ENCODE peak calls at places on chromosomes 1 and 21, in six cellular contexts. V, N, B, P, I and L are unnamed samples.

GRCh38 chr1:56570924-56571372 is 8.4 kb downstream of the PLPP3 start:
- DNase-seq in P (no peak), N (no peak), V (no peak), I (no peak), B (no peak), L (no peak)

GRCh38 chr1:113579256-113580018 is 179.8 kb downstream of the PHTF1 start:
- DNase-seq in P (no peak), N (no peak), B (no peak), I (no peak), V (peak), L (no peak)

GRCh38 chr1:244437108-244437507 is 14.6 kb downstream of the ADSS2 start:
- DNase-seq in N (no peak), P (no peak), V (peak), I (no peak), B (no peak), L (no peak)

GRCh38 chr1:190436615-190437014 is 41.0 kb downstream of the BRINP3 start:
- DNase-seq in I (peak), N (no peak), P (no peak), V (peak), B (no peak), L (no peak)

GRCh38 chr21:33755354-33755753 is 113.1 kb downstream of the ITSN1 start:
- DNase-seq in I (no peak), B (no peak), P (no peak), V (no peak), N (no peak), L (no peak)

GRCh38 chr1:113871597-113872113 is at the start of gene PTPN22:
- DNase-seq in B (no peak), P (no peak), V (peak), N (peak), I (peak), L (no peak)

GRCh38 chr1:21468597-21468996 is 28.7 kb downstream of the NBPF3 start:
- DNase-seq in P (no peak), V (peak), N (no peak), I (no peak), B (peak), L (no peak)

GRCh38 chr1:151611288-151611790 is 511 bp upstream of the SNX27 start:
- DNase-seq in P (no peak), V (peak), B (no peak), N (no peak), I (no peak), L (no peak)

GRCh38 chr1:8031176-8031785 is 5.2 kb upstream of the ERRFI1 start:
- DNase-seq in I (no peak), N (no peak), P (no peak), V (peak), B (peak), L (no peak)

GRCh38 chr1:48107516-48107915 is 110.3 kb upstream of the TRABD2B start:
- DNase-seq in N (no peak), V (no peak), I (no peak), B (no peak), P (no peak), L (no peak)

GRCh38 chr1:179881642-179882252 is 338 bp upstream of the TOR1AIP1 start:
- DNase-seq in N (no peak), I (no peak), V (no peak), P (peak), B (peak), L (no peak)

GRCh38 chr21:44875341-44875740 is 1.9 kb upstream of the PTTG1IP start:
- DNase-seq in N (no peak), V (peak), B (no peak), I (no peak), P (peak), L (no peak)

GRCh38 chr1:236023926-236024565 is 40.8 kb downstream of the NID1 start:
- DNase-seq in I (no peak), V (no peak), B (no peak), P (peak), N (no peak), L (no peak)

GRCh38 chr1:203362561-203363055 is 11.7 kb upstream of the FMOD start:
- DNase-seq in B (no peak), I (no peak), V (no peak), P (no peak), N (no peak), L (no peak)

GRCh38 chr1:82466894-82467293 is 666.2 kb downstream of the ADGRL2 start:
- DNase-seq in P (no peak), B (no peak), N (no peak), I (no peak), V (no peak), L (no peak)

GRCh38 chr1:82464362-82464931 is 663.7 kb downstream of the ADGRL2 start:
- DNase-seq in P (no peak), I (no peak), V (peak), B (peak), N (no peak), L (no peak)

GRCh38 chr1:82465024-82465423 is 664.3 kb downstream of the ADGRL2 start:
- DNase-seq in I (no peak), P (no peak), B (no peak), V (no peak), N (no peak), L (no peak)
- TF ChIP-seq CTCF in I (no peak), P (no peak), B (no peak), V (no peak), N (no peak), L (no peak)

GRCh38 chr1:207711285-207711684 is 40.6 kb upstream of the CD46 start:
- DNase-seq in I (no peak), V (peak), P (peak), N (no peak), B (peak), L (no peak)
- TF ChIP-seq CTCF in I (no peak), V (no peak), P (no peak), N (no peak), B (no peak), L (no peak)

GRCh38 chr1:227854189-227854588 is 38.7 kb downstream of the PRSS38 start:
- DNase-seq in N (no peak), P (no peak), V (no peak), I (no peak), B (no peak), L (no peak)
- TF ChIP-seq CTCF in N (no peak), P (no peak), V (no peak), I (no peak), B (no peak), L (no peak)

GRCh38 chr1:59223943-59224639 is 72.8 kb upstream of the FGGY start:
- DNase-seq in I (no peak), N (no peak), B (no peak), V (no peak), P (no peak), L (no peak)
- TF ChIP-seq CTCF in I (no peak), N (no peak), B (no peak), V (no peak), P (no peak), L (no peak)

DNA sequence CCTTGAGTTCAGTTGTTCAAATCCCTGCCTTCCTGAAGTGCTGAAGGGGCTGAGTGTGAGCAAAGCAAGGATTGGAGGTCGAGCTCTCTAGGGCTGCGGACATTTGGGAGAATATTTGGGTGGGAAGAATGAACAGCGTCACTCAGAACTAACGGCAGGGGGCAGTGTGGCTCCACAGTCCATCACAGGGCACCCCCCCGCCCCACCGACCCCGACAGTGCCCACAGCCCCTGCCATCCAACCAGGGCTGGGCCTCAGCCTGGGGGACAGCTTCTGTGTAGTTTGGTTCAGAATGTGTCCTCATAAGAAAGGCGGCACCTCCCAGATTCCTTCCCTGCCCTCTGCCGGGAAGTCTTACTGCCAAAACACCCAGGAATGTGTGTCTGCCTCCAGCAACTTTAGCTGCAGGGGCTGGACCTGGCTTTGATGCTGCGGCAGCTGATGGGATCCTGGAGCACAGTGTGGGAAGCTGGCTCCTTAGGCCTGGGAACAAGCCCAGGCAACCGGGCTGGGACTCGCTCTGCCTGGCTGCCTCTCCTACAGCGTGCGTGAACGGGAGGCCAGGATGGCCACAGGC is 104.8 kb upstream of the TMPRSS2 start:
- DNase-seq in B (peak), P (peak), V (peak), N (no peak), I (no peak), L (peak)
- TF ChIP-seq CTCF in B (peak), P (peak), V (peak), N (no peak), I (peak), L (peak)

GRCh38 chr1:246506785-246507639 is at the start of gene SMYD3:
- DNase-seq in I (peak), B (peak), V (peak), P (peak), N (peak), L (peak)
- TF ChIP-seq CTCF in I (no peak), B (no peak), V (peak), P (no peak), N (no peak), L (peak)

GRCh38 chr1:28582248-28582615 is 9.8 kb upstream of the RAB42 start:
- DNase-seq in P (no peak), N (no peak), V (peak), B (no peak), I (no peak), L (no peak)

GRCh38 chr1:28580706-28581530 is 11.1 kb upstream of the RAB42 start:
- DNase-seq in V (peak), N (no peak), I (no peak), P (peak), B (peak), L (no peak)

GRCh38 chr1:28578696-28579218 is 13.3 kb upstream of the RAB42 start:
- DNase-seq in N (no peak), B (no peak), V (no peak), P (peak), I (no peak), L (no peak)

GRCh38 chr1:28579374-28579773 is 12.7 kb upstream of the RAB42 start:
- DNase-seq in P (no peak), B (no peak), V (no peak), N (no peak), I (no peak), L (no peak)

DNA sequence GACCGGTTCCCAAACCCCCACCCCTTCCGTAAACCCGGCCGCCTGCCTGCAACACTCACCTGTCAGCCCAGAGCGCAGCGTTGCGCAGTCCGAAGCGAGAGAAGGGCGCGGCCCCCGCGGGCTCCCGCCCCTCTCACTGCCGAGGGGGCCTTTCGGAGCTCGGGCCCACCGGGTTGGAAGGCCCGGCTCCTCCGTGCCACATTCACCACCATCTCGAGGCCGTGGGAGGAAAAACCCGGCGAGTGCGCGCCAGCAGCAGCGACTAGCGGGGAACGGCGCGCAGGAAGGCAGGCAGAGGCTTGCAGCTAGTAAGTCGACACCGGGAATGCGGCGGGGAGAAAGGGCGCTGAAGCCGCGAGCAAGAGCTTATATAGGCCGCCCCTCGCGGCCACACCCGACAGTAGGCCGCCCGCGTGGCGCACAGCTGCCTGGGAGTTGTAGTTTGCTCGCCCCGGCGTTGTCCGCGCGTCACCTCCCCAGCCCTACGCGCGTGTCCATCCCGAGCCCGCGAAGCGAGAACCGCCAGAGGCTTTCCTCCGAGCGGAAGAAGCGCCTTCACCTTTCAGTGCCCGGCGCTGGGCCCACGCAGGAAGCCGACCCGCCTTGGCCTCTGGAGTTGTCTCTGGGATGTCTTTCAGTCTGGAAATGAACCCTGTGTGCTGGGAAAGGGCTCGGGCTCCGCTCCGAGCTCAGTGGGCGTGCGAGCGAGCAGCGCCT is 10.4 kb upstream of the RAB42 start:
- DNase-seq in V (peak), P (peak), N (peak), I (peak), B (peak), L (peak)
- TF ChIP-seq CTCF in V (no peak), P (no peak), N (no peak), I (no peak), B (no peak), L (no peak)